ENCODE peak calls at places on chromosomes 16 and 17, in four cellular contexts. Q is epithelial cell of esophagus, B is mucosa of descending colon, M is WTC11. S is an unnamed sample.

GRCh38 chr17:82230627-82231311 is 1.9 kb downstream of the SLC16A3 start:
- DNase-seq in M (peak), Q (peak), B (peak), S (peak)

GRCh38 chr17:48795444-48796162 is 21.4 kb downstream of the TTLL6 start:
- DNase-seq in B (no peak), M (no peak), Q (peak), S (no peak)

GRCh38 chr16:57424599-57424998 is 20.0 kb downstream of the CCL17 start:
- DNase-seq in Q (no peak), M (no peak), B (no peak), S (no peak)

GRCh38 chr17:67980456-67980855 is 15.8 kb downstream of the C17orf58 start:
- DNase-seq in B (no peak), Q (no peak), M (no peak), S (no peak)

GRCh38 chr17:17994271-17994670 is 21.6 kb downstream of the DRC3 start:
- DNase-seq in Q (peak), M (peak), B (no peak), S (no peak)

GRCh38 chr16:29943846-29944669 is 17.8 kb upstream of the TMEM219 start:
- DNase-seq in B (peak), Q (peak), M (peak), S (no peak)

GRCh38 chr16:50960517-50961202 is 190.4 kb downstream of the SALL1 start:
- DNase-seq in Q (no peak), M (peak), B (no peak), S (no peak)

GRCh38 chr17:40648326-40648968 is 829 bp upstream of the SMARCE1 start:
- DNase-seq in M (no peak), B (no peak), Q (peak), S (peak)

GRCh38 chr17:45287526-45288264 is 25.8 kb upstream of the SPATA32 start:
- DNase-seq in M (no peak), B (no peak), Q (no peak), S (no peak)

GRCh38 chr17:50051082-50051576 is 4.8 kb upstream of the ITGA3 start:
- DNase-seq in B (no peak), M (no peak), Q (peak), S (no peak)

GRCh38 chr16:22014271-22014873 is 6.5 kb downstream of the MOSMO start:
- DNase-seq in M (no peak), Q (peak), B (no peak), S (no peak)

GRCh38 chr16:4936991-4937781 is at the start of gene PPL:
- DNase-seq in B (peak), Q (peak), M (peak), S (peak)

GRCh38 chr16:1200014-1200627 is 24.9 kb downstream of the TPSG1 start:
- DNase-seq in Q (no peak), M (no peak), B (no peak), S (no peak)

GRCh38 chr17:67680445-67681224 is 37.1 kb upstream of the NOL11 start:
- DNase-seq in M (no peak), Q (no peak), B (no peak), S (no peak)

GRCh38 chr17:29575511-29576213 is 7.2 kb downstream of the TP53I13 start:
- DNase-seq in M (no peak), B (peak), Q (no peak), S (no peak)

GRCh38 chr17:78019367-78019975 is 61.0 kb downstream of the TNRC6C start:
- DNase-seq in B (no peak), M (no peak), Q (peak), S (no peak)

GRCh38 chr16:84042879-84043485 is 387 bp upstream of the SLC38A8 start:
- DNase-seq in B (peak), M (peak), Q (peak), S (no peak)

GRCh38 chr17:7557825-7558543 is 566 bp upstream of the TNFSF13 start:
- DNase-seq in M (peak), B (peak), Q (peak), S (peak)

GRCh38 chr16:58515871-58516767 is 802 bp downstream of the SETD6 start:
- DNase-seq in M (peak), B (peak), Q (peak), S (peak)

GRCh38 chr16:79434097-79434496 is 166.4 kb downstream of the MAF start:
- DNase-seq in Q (no peak), B (no peak), M (no peak), S (no peak)

GRCh38 chr17:64615025-64615677 is 47.0 kb downstream of the SMURF2 start:
- DNase-seq in Q (no peak), B (no peak), M (no peak), S (no peak)

GRCh38 chr17:3772764-3773163 is 28.2 kb downstream of the ITGAE start:
- DNase-seq in B (no peak), Q (no peak), M (peak), S (no peak)
- TF ChIP-seq CTCF in B (no peak), Q (no peak), M (no peak), S (no peak)

GRCh38 chr16:66915041-66915440 is 3.6 kb downstream of the CDH16 start:
- DNase-seq in Q (no peak), M (no peak), B (no peak), S (no peak)

GRCh38 chr16:66911801-66912200 is 6.9 kb downstream of the CDH16 start:
- DNase-seq in B (peak), M (no peak), Q (no peak), S (no peak)

GRCh38 chr16:66913711-66914110 is 5.0 kb downstream of the CDH16 start:
- DNase-seq in Q (no peak), M (no peak), B (no peak), S (no peak)

GRCh38 chr16:66914541-66914940 is 4.1 kb downstream of the CDH16 start:
- DNase-seq in B (no peak), Q (no peak), M (no peak), S (no peak)

DNA sequence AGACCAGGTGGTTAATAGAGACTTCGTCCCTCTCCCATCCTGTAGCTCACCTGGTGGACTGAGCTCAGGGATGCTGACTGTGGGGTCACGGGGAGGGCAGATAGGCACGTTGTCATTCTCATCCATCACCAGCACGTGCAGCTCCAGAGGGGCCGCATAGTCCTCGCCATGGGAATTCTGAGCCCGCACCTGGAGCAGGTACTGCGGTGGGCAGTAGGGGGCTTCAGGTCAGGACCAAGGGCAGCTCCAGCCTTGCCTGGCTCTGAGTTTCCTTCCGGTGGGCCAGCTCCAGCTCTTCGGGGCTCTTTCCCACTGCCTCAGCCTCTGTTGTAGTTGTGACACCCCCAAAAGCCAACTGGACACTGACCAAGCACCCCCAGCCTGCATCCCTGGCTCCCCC is 5.6 kb downstream of the CDH16 start:
- DNase-seq in M (peak), Q (no peak), B (no peak), S (no peak)
- TF ChIP-seq CTCF in M (no peak), Q (no peak), B (no peak), S (no peak)

GRCh38 chr17:80753946-80754345 is 209.3 kb downstream of the RPTOR start:
- DNase-seq in B (no peak), M (no peak), Q (no peak), S (no peak)

GRCh38 chr17:80754846-80755245 is 210.2 kb downstream of the RPTOR start:
- DNase-seq in M (no peak), Q (no peak), B (no peak), S (no peak)

GRCh38 chr17:80758793-80759673 is 214.4 kb downstream of the RPTOR start:
- DNase-seq in M (no peak), B (no peak), Q (no peak), S (no peak)

GRCh38 chr17:80752369-80752705 is 207.7 kb downstream of the RPTOR start:
- DNase-seq in B (no peak), Q (no peak), M (no peak), S (no peak)

DNA sequence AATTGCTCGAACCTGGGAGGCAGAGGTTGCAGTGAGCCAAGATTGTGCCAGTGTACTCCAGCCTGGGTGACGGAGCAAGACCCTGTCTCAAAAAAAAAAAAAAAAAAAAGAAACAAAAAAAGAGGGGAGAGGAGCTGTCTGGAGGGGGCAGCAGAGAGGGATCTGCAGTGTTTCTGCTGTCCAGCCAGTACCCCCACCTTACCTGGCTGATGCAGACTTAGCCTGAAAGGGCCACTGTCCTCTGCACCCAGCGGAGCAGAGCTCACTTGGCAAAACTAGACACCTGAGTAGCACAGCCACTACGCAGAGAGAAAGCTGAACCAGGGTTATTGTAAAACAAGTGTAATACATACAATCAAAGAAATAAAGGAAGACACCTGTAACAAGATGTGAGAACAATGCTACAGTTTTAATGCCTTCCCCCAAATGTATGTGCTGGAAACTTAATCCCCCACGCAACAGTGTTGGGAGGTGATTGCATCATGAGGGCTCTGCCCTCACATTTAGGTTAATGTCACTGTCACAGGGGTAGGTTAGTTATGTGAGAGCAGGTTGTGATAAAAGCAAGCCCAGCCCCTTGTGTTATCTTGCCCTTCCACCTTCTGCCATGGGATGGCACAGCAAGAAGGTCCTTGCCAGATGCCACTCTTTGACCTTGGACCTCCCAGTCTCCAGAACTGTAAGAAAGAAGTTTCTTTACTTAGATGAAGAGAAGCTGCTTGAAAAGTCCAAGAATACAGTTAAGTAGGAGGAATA is 211.2 kb downstream of the RPTOR start:
- DNase-seq in M (peak), B (no peak), Q (no peak), S (no peak)
- TF ChIP-seq CTCF in M (no peak), B (no peak), Q (no peak), S (peak)

GRCh38 chr16:69169607-69170352 is 17.2 kb upstream of the SNTB2 start:
- DNase-seq in M (no peak), B (no peak), Q (no peak), S (no peak)
- TF ChIP-seq CTCF in M (no peak), B (no peak), Q (no peak), S (no peak)

GRCh38 chr16:89291776-89292175 is 74.3 kb downstream of the ZNF778 start:
- DNase-seq in M (no peak), Q (no peak), B (no peak), S (no peak)
- TF ChIP-seq CTCF in M (no peak), Q (no peak), B (no peak), S (no peak)

DNA sequence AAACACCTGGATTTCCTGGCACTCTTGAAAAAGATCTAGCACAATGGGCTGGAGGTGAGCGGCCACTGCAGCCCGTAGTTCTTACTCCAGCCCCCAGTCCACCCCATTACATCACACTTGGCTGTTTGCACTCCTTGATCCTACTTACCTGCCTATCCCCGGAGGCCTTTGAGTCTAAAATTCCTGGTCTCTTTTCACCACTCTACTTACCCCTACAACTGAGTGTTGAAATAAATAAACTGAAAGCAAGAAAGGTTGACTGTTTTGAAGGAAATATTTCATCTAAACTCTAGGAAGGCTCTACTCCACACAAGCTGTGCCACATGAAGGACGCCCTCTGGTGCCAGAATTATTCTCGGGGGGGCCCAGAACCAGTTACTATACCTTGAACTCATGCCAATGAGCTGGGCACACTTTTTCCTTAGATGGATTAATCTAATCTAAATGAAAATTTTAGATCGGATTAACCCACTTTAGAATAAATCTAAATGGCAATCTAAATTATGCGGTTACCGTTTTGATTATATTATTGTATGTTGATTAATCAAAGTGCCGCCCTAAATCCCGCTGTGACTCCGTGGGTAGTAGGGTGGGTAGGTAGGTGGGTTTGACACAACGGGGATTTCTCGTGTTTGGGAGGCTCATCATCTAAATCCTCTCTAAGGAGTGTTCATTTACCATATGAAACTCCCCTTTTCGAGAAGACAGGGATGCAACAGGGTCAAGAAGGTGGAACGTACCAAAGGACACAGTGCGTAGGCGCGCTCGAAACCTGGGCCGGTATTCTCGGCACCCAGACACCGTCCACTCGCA is 651 bp upstream of the EIF1 start:
- DNase-seq in B (peak), M (no peak), Q (peak), S (no peak)
- TF ChIP-seq CTCF in B (no peak), M (no peak), Q (peak), S (peak)

DNA sequence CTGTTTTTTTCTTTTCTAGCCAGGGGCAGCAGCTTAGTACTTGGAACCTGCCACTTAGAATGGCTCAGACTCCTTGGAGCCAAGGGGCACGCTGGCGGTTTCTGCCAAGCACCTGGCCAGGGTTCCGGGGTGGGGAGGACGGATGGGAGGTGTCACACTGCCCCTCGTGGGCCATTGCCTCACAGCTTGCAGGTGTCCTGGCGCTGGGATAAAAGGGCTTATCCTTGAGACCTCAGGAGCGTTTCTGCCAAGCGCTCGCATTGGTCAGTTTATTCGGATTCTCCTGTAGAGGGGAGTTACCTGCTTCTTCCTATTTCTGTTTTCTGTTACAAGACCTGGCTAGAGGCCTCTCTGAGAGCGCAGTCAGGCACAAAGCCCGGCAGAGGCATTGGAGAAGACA is 234.6 kb downstream of the MSI2 start:
- DNase-seq in B (no peak), M (no peak), Q (no peak), S (no peak)
- TF ChIP-seq CTCF in B (no peak), M (no peak), Q (no peak), S (no peak)

GRCh38 chr16:14398014-14398717 is 231.9 kb downstream of the PARN start:
- DNase-seq in Q (peak), B (no peak), M (no peak), S (no peak)

GRCh38 chr16:14392960-14393359 is 237.1 kb downstream of the PARN start:
- DNase-seq in M (no peak), B (no peak), Q (no peak), S (no peak)

GRCh38 chr16:14399397-14400284 is 230.4 kb downstream of the PARN start:
- DNase-seq in M (no peak), B (no peak), Q (peak), S (peak)

GRCh38 chr16:14389359-14389758 is 240.7 kb downstream of the PARN start:
- DNase-seq in Q (peak), B (no peak), M (no peak), S (no peak)

GRCh38 chr16:14394834-14395233 is 235.2 kb downstream of the PARN start:
- DNase-seq in B (no peak), Q (no peak), M (no peak), S (no peak)
- TF ChIP-seq CTCF in B (no peak), Q (no peak), M (no peak), S (no peak)

GRCh38 chr17:36849871-36850348 is 87.4 kb upstream of the LHX1 start:
- DNase-seq in B (no peak), Q (peak), M (no peak), S (peak)
- TF ChIP-seq CTCF in B (no peak), Q (no peak), M (no peak), S (no peak)